ENCODE peak calls at places on chromosomes 7 and 10, in four cellular contexts. S is body of pancreas, Q is fibroblast of pulmonary artery, X is testis. B is an unnamed sample.

GRCh38 chr10:70234668-70235447 is 1.6 kb upstream of the PPA1 start:
- DNase-seq in S (no peak), Q (peak), X (peak), B (peak)

GRCh38 chr10:88980247-88980646 is 10.4 kb upstream of the FAS start:
- DNase-seq in S (no peak), Q (no peak), X (no peak), B (no peak)

GRCh38 chr10:103789771-103790201 is 65.6 kb downstream of the SH3PXD2A start:
- DNase-seq in S (peak), Q (no peak), X (no peak), B (no peak)

GRCh38 chr10:21814866-21815265 is 188.7 kb downstream of the DNAJC1 start:
- DNase-seq in S (no peak), Q (no peak), X (no peak), B (no peak)

GRCh38 chr10:114706458-114707055 is 48.5 kb upstream of the ABLIM1 start:
- DNase-seq in S (no peak), Q (no peak), X (no peak), B (no peak)

GRCh38 chr7:156927571-156928405 is 21.7 kb upstream of the NOM1 start:
- DNase-seq in S (no peak), Q (no peak), X (no peak), B (no peak)

GRCh38 chr7:142607351-142607750 is 141.9 kb upstream of the PRSS1 start:
- DNase-seq in S (no peak), Q (no peak), X (no peak), B (no peak)

GRCh38 chr10:35355971-35356724 is 19.8 kb downstream of the CCNY start:
- DNase-seq in S (no peak), Q (no peak), X (no peak), B (no peak)

GRCh38 chr10:126798649-126799048 is 106.6 kb upstream of the DOCK1 start:
- DNase-seq in S (no peak), Q (no peak), X (no peak), B (no peak)

GRCh38 chr7:23679898-23680416 is at the start of gene FAM221A:
- DNase-seq in S (peak), Q (peak), X (peak), B (peak)

GRCh38 chr7:20442951-20443350 is 112.3 kb downstream of the ITGB8 start:
- DNase-seq in S (no peak), Q (no peak), X (no peak), B (no peak)

GRCh38 chr7:121798076-121798475 is 74.9 kb upstream of the PTPRZ1 start:
- DNase-seq in S (no peak), Q (no peak), X (no peak), B (no peak)

GRCh38 chr7:40300146-40300655 is 165.4 kb downstream of the SUGCT start:
- DNase-seq in S (no peak), Q (no peak), X (no peak), B (no peak)

GRCh38 chr7:3399858-3400257 is 98.8 kb downstream of the SDK1 start:
- DNase-seq in S (no peak), Q (peak), X (no peak), B (no peak)

GRCh38 chr7:64885520-64886240 is 17.4 kb upstream of the ZNF273 start:
- DNase-seq in S (no peak), Q (no peak), X (no peak), B (no peak)

GRCh38 chr7:23191022-23191421 is 9.2 kb downstream of the NUP42 start:
- DNase-seq in S (no peak), Q (no peak), X (no peak), B (no peak)

GRCh38 chr10:110069502-110069982 is 61.8 kb downstream of the ADD3 start:
- DNase-seq in S (no peak), Q (no peak), X (no peak), B (no peak)

GRCh38 chr7:44375236-44375699 is 49.9 kb upstream of the CAMK2B start:
- DNase-seq in S (no peak), Q (no peak), X (no peak), B (no peak)

GRCh38 chr7:44261239-44261638 is 60.5 kb downstream of the YKT6 start:
- DNase-seq in S (no peak), Q (no peak), X (no peak), B (no peak)

GRCh38 chr7:16350634-16351033 is 70.7 kb downstream of the CRPPA start:
- DNase-seq in S (no peak), Q (no peak), X (no peak), B (no peak)

GRCh38 chr10:47421057-47421952 is 37.2 kb upstream of the ZNF488 start:
- DNase-seq in S (no peak), Q (peak), X (no peak), B (no peak)

GRCh38 chr7:130852867-130853266 is 118.9 kb upstream of the KLF14 start:
- DNase-seq in S (no peak), Q (no peak), X (no peak), B (no peak)

GRCh38 chr10:113473011-113473410 is 79.8 kb upstream of the HABP2 start:
- DNase-seq in S (no peak), Q (no peak), X (no peak), B (no peak)

GRCh38 chr7:14582010-14582409 is 320.5 kb downstream of the DGKB start:
- DNase-seq in S (no peak), Q (no peak), X (no peak), B (no peak)

GRCh38 chr7:81768951-81769778 is 682 bp downstream of the HGF start:
- DNase-seq in S (no peak), Q (no peak), X (no peak), B (no peak)

GRCh38 chr7:81767883-81768282 is 2.0 kb downstream of the HGF start:
- DNase-seq in S (no peak), Q (peak), X (peak), B (no peak)

GRCh38 chr7:81770823-81771222 is 976 bp upstream of the HGF start:
- DNase-seq in S (no peak), Q (no peak), X (no peak), B (no peak)

GRCh38 chr7:81774496-81774895 is 4.6 kb upstream of the HGF start:
- DNase-seq in S (no peak), Q (no peak), X (no peak), B (no peak)

DNA sequence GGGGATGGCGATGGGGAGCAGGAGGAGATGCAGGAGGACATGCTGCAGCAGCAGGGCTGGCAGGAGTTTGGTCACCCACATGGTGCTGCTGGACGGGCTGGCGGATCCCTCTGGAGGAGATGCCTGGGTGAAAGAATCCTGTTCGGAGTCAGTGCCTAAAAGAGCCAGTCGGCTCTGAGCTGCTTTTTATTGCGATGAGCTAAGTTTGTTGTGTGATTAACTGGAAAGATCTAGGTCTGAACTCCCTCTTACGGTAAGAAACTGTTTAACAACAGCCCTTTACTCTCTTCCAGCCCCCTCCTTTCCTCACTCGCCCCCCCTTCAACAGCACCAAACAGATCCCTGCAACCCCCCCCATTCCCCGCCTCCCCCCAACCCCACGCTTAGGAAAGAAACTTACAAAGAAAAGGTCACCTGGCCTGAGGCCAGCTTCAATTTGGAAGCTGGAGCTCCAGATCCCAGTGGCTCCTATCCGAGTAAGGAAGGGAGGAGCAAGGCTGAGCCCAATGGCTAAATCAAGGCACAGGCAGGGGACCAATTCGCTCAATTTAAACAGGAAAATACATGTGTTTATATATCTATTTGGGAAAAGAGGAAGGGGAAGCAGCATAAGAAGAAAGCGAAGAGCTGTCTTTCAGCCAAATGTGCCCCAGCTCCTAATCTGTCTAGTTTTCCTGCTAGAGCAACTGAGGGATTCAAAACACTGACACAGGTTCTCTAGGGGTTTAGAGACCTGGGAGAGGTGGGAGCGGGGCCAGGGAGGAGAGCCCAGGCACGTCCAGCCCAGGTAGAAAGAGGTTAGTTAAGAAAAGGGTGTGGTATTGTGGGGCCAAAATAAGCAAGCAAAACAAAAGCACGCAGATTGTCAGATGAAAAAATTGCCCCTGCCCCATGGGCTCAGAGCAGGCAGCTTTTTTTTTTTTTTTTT is at the start of gene HGF:
- DNase-seq in S (peak), Q (peak), X (peak), B (peak)
- TF ChIP-seq CTCF in S (no peak), Q (peak), X (no peak), B (no peak)

GRCh38 chr10:77977016-77977415 is 50.5 kb upstream of the DLG5 start:
- DNase-seq in S (no peak), Q (no peak), X (no peak), B (no peak)

GRCh38 chr10:77973276-77973675 is 46.7 kb upstream of the DLG5 start:
- DNase-seq in S (no peak), Q (no peak), X (no peak), B (no peak)

GRCh38 chr10:77975086-77975666 is 48.6 kb upstream of the DLG5 start:
- DNase-seq in S (no peak), Q (no peak), X (no peak), B (no peak)

GRCh38 chr10:77972148-77972547 is 45.6 kb upstream of the DLG5 start:
- DNase-seq in S (no peak), Q (no peak), X (no peak), B (no peak)

GRCh38 chr10:77974396-77975074 is 48.0 kb upstream of the DLG5 start:
- DNase-seq in S (peak), Q (peak), X (peak), B (no peak)
- TF ChIP-seq CTCF in S (peak), Q (peak), X (peak), B (no peak)

GRCh38 chr10:24483701-24484100 is 240.0 kb downstream of the ARHGAP21 start:
- DNase-seq in S (peak), Q (peak), X (no peak), B (no peak)
- TF ChIP-seq CTCF in S (no peak), Q (no peak), X (no peak), B (no peak)

GRCh38 chr10:58734116-58734515 is 221.4 kb downstream of the BICC1 start:
- DNase-seq in S (no peak), Q (no peak), X (no peak), B (no peak)
- TF ChIP-seq CTCF in S (no peak), Q (no peak), X (no peak), B (no peak)

DNA sequence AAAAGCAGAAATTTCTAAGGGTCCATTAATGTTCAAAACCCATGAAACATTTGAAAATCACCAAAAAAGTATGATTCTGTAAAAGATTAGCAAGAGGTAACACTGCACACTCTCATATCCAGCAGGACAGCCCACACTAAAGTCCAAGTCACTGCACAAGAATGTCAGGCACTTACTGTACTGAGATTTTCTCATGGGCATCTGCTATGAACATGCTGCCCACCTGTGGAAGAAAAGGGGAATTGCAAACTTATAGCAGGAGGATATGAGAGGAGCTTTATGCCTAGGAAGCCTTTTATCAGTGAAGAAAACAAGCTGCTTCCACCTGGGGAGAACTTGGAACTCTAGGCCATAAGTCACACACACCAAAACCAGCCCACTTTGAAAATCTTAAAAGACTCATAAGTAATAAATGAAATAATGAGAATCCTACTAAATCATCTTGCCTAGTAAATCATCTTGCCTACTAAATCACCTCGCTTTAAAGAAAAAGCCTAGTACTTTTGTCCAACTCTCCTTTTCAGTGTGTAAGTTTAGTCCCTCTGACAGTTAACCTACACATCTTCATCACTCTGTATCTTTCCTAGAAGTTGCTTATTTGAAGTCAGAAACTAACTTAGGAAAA is 46.1 kb downstream of the ARMH3 start:
- DNase-seq in S (peak), Q (peak), X (peak), B (peak)
- TF ChIP-seq CTCF in S (peak), Q (no peak), X (peak), B (peak)

GRCh38 chr7:32381024-32381601 is 109.1 kb downstream of the LSM5 start:
- DNase-seq in S (no peak), Q (no peak), X (no peak), B (no peak)
- TF ChIP-seq CTCF in S (no peak), Q (no peak), X (no peak), B (no peak)

DNA sequence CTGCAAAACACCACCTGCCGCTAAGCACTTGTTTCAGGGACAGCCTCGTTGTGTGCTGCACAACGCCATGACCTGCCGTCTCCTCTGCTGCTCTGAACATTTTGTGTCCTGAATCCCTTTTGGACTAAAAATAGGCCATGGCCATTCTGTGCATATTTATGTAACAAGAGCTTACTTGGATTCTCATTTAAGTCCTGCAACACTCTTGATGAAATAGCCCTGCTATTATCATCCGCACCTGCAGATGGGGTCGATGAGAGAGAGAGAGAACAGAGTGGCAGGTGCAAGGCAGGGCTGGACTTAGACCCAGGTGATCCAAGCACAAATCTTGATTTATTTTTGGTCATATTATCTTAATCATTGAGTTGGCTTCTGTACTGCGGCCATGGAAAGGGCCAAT is 121.2 kb upstream of the PRKCQ start:
- DNase-seq in S (no peak), Q (no peak), X (no peak), B (no peak)
- TF ChIP-seq CTCF in S (no peak), Q (no peak), X (no peak), B (no peak)